ENCODE peak calls at places on chromosome 6, in ten cellular contexts. F is ovary, S is NCI-H510A, D is Right ventricle myocardium superior, J is T-cell, K is endodermal cell, Y is mammary epithelial cell, T is GM23248, C is omental fat pad, M is GM20000. W is an unnamed sample.

GRCh38 chr6:50128420-50129005 is 78.8 kb upstream of the DEFB112 start:
- DNase-seq in Y (no peak), S (no peak), F (no peak), K (no peak), D (no peak), J (no peak), T (peak), M (peak), C (no peak), W (no peak)

GRCh38 chr6:63352587-63353281 is 33.0 kb upstream of the LGSN start:
- DNase-seq in T (peak), M (peak), D (no peak), K (peak), J (no peak), C (no peak), Y (peak), F (no peak), S (no peak), W (peak)

GRCh38 chr6:105135056-105135455 is 44.8 kb downstream of the POPDC3 start:
- DNase-seq in T (peak), S (peak), D (no peak), F (no peak), J (no peak), Y (peak), C (no peak), K (peak), M (no peak), W (peak)

GRCh38 chr6:155001482-155001881 is 6.4 kb downstream of the TIAM2 start:
- DNase-seq in Y (no peak), D (no peak), K (no peak), T (no peak), S (no peak), J (no peak), F (no peak), M (no peak), C (no peak), W (no peak)

GRCh38 chr6:110181131-110182027 is 1.2 kb downstream of the CDC40 start:
- DNase-seq in J (no peak), K (no peak), T (peak), C (no peak), M (peak), D (no peak), F (no peak), S (no peak), Y (peak), W (no peak)

GRCh38 chr6:167720456-167721285 is 106.0 kb upstream of the AFDN start:
- DNase-seq in Y (no peak), T (no peak), D (no peak), C (no peak), J (no peak), M (no peak), K (peak), F (no peak), S (no peak), W (no peak)

GRCh38 chr6:79079425-79080130 is 1.5 kb upstream of the PHIP start:
- DNase-seq in F (no peak), D (no peak), T (peak), C (no peak), M (no peak), J (no peak), S (no peak), K (no peak), Y (no peak), W (no peak)

GRCh38 chr6:112357801-112358200 is 10.7 kb downstream of the RFPL4B start:
- DNase-seq in M (no peak), T (peak), Y (peak), S (no peak), J (no peak), K (no peak), C (no peak), F (no peak), D (no peak), W (no peak)

GRCh38 chr6:18343741-18344140 is 43.4 kb upstream of the RNF144B start:
- DNase-seq in T (peak), C (no peak), Y (peak), M (no peak), S (no peak), F (no peak), D (no peak), K (no peak), J (no peak), W (no peak)

GRCh38 chr6:148239777-148240462 is 102.7 kb upstream of the SASH1 start:
- DNase-seq in S (no peak), M (no peak), F (no peak), D (no peak), Y (no peak), K (no peak), J (no peak), T (peak), C (no peak), W (no peak)

GRCh38 chr6:24125980-24126379 is at the start of gene NRSN1:
- DNase-seq in C (no peak), D (no peak), J (no peak), T (no peak), M (no peak), K (peak), S (peak), F (no peak), Y (no peak), W (peak)

GRCh38 chr6:38271081-38271480 is 368.6 kb downstream of the BTBD9 start:
- DNase-seq in J (no peak), S (no peak), C (no peak), K (no peak), T (peak), Y (no peak), D (no peak), F (no peak), M (no peak), W (no peak)

GRCh38 chr6:39156763-39157162 is 41.8 kb upstream of the SAYSD1 start:
- DNase-seq in S (no peak), T (no peak), M (no peak), Y (no peak), F (no peak), K (no peak), D (no peak), C (no peak), J (no peak), W (no peak)

GRCh38 chr6:139436521-139437348 is 62.3 kb upstream of the CITED2 start:
- DNase-seq in K (no peak), D (no peak), J (no peak), T (no peak), S (no peak), C (no peak), F (no peak), Y (peak), M (no peak), W (no peak)

GRCh38 chr6:150491131-150491795 is 108.4 kb upstream of the PLEKHG1 start:
- DNase-seq in J (no peak), D (no peak), F (no peak), S (no peak), C (no peak), Y (peak), M (peak), T (peak), K (no peak), W (no peak)

GRCh38 chr6:140275725-140276124 is 901.3 kb upstream of the CITED2 start:
- DNase-seq in M (no peak), S (no peak), Y (peak), C (no peak), D (no peak), T (no peak), J (no peak), F (no peak), K (no peak), W (no peak)

GRCh38 chr6:53635322-53635721 is 30.2 kb downstream of the KLHL31 start:
- DNase-seq in T (no peak), M (no peak), C (no peak), F (no peak), K (no peak), D (no peak), J (no peak), Y (peak), S (no peak), W (no peak)

GRCh38 chr6:121305957-121306607 is 28.2 kb downstream of the TBC1D32 start:
- DNase-seq in F (no peak), K (no peak), J (no peak), Y (peak), M (peak), D (no peak), S (no peak), C (no peak), T (peak), W (peak)

GRCh38 chr6:38567436-38567835 is 72.3 kb downstream of the BTBD9 start:
- DNase-seq in J (no peak), D (peak), F (peak), M (no peak), T (peak), K (no peak), C (peak), S (peak), Y (peak), W (peak)

GRCh38 chr6:48472121-48472520 is 361.1 kb upstream of the PTCHD4 start:
- DNase-seq in S (no peak), J (no peak), D (no peak), K (no peak), C (no peak), M (no peak), F (no peak), T (no peak), Y (no peak), W (no peak)

GRCh38 chr6:153123801-153124200 is 7.3 kb downstream of the RGS17 start:
- DNase-seq in J (no peak), K (no peak), D (no peak), Y (no peak), S (no peak), M (no peak), F (no peak), T (no peak), C (no peak), W (no peak)

GRCh38 chr6:155050311-155050710 is 55.2 kb downstream of the TIAM2 start:
- DNase-seq in F (no peak), S (no peak), C (no peak), T (no peak), Y (peak), D (no peak), K (no peak), M (peak), J (no peak), W (no peak)